ENCODE peak calls at places on chromosome 9, in eight cellular contexts. L is H9, R is tibial artery, J is lower lobe of right lung, A is heart left ventricle, V is Peyer's patch, Y is cardiac muscle cell, G is PC-9. S is an unnamed sample.
A peak's percentile ranks its signal among the peaks of the same experiment; 100 is the strongest.

GRCh38 chr9:36980148-36980974 is 53.7 kb downstream of the PAX5 start:
- DNase-seq in L (peak; percentile 77), R (no peak), J (no peak), A (no peak), V (no peak), Y (no peak), G (no peak), S (no peak)

GRCh38 chr9:125549465-125550215 is 157.4 kb downstream of the MAPKAP1 start:
- DNase-seq in L (no peak), R (peak; percentile 66), J (no peak), A (peak; percentile 66), V (no peak), Y (no peak), G (no peak), S (peak; percentile 78)

GRCh38 chr9:126055386-126055785 is 271.2 kb upstream of the MVB12B start:
- DNase-seq in L (no peak), R (no peak), J (no peak), A (no peak), V (no peak), Y (no peak), G (peak; percentile 34), S (peak; percentile 83)

GRCh38 chr9:90331826-90332575 is 310.6 kb downstream of the DIRAS2 start:
- DNase-seq in L (no peak), R (no peak), J (no peak), A (no peak), V (no peak), Y (peak; percentile 6), G (peak; percentile 55), S (peak; percentile 41)

GRCh38 chr9:116800885-116801284 is 113.8 kb downstream of the TRIM32 start:
- DNase-seq in L (peak; percentile 50), R (no peak), J (no peak), A (no peak), V (no peak), Y (no peak), G (no peak), S (no peak)

GRCh38 chr9:121122450-121123032 is 47.8 kb downstream of the CNTRL start:
- DNase-seq in L (no peak), R (no peak), J (no peak), A (no peak), V (no peak), Y (no peak), G (no peak), S (no peak)

GRCh38 chr9:110033869-110034268 is 174.1 kb downstream of the C9orf152 start:
- DNase-seq in L (no peak), R (no peak), J (no peak), A (no peak), V (no peak), Y (no peak), G (no peak), S (peak; percentile 67)

GRCh38 chr9:92538541-92538940 is 2.8 kb upstream of the ECM2 start:
- DNase-seq in L (no peak), R (no peak), J (no peak), A (no peak), V (no peak), Y (no peak), G (no peak), S (peak; percentile 87)

GRCh38 chr9:134502261-134503211 is 139.1 kb upstream of the COL5A1 start:
- DNase-seq in L (no peak), R (peak; percentile 71), J (no peak), A (peak; percentile 87), V (peak; percentile 48), Y (peak; percentile 7), G (peak; percentile 83), S (peak; percentile 99)

GRCh38 chr9:3922846-3923245 is 377.0 kb downstream of the GLIS3 start:
- DNase-seq in L (no peak), R (no peak), J (no peak), A (no peak), V (no peak), Y (no peak), G (no peak), S (no peak)

GRCh38 chr9:114098660-114099522 is at the start of gene KIF12:
- DNase-seq in L (peak; percentile 86), R (no peak), J (peak; percentile 68), A (no peak), V (peak; percentile 88), Y (peak; percentile 77), G (no peak), S (no peak)

GRCh38 chr9:14283276-14283675 is 30.7 kb downstream of the NFIB start:
- DNase-seq in L (no peak), R (no peak), J (no peak), A (no peak), V (no peak), Y (no peak), G (no peak), S (peak; percentile 71)

GRCh38 chr9:3401556-3401955 is 124.2 kb downstream of the RFX3 start:
- DNase-seq in L (no peak), R (no peak), J (no peak), A (no peak), V (no peak), Y (no peak), G (no peak), S (peak; percentile 68)

GRCh38 chr9:137454145-137454505 is 5.0 kb downstream of the NSMF start:
- DNase-seq in L (peak; percentile 80), R (no peak), J (peak; percentile 84), A (peak; percentile 63), V (peak; percentile 84), Y (peak; percentile 53), G (no peak), S (no peak)

GRCh38 chr9:112120471-112120925 is 54.6 kb downstream of the SUSD1 start:
- DNase-seq in L (no peak), R (no peak), J (no peak), A (no peak), V (no peak), Y (no peak), G (no peak), S (no peak)

GRCh38 chr9:121285835-121286687 is 18.1 kb downstream of the GSN start:
- DNase-seq in L (peak; percentile 70), R (peak; percentile 88), J (peak; percentile 67), A (peak; percentile 85), V (peak; percentile 63), Y (peak; percentile 67), G (peak; percentile 54), S (peak; percentile 65)

GRCh38 chr9:101739311-101739710 is 864 bp upstream of the GRIN3A start:
- DNase-seq in L (no peak), R (no peak), J (no peak), A (peak; percentile 26), V (no peak), Y (no peak), G (no peak), S (no peak)

GRCh38 chr9:101738566-101739183 is at the start of gene GRIN3A:
- DNase-seq in L (peak; percentile 49), R (no peak), J (peak; percentile 37), A (peak; percentile 61), V (peak; percentile 56), Y (peak; percentile 21), G (no peak), S (no peak)

GRCh38 chr9:101736723-101737122 is 1.7 kb downstream of the GRIN3A start:
- DNase-seq in L (peak; percentile 71), R (no peak), J (no peak), A (peak; percentile 44), V (no peak), Y (peak; percentile 84), G (no peak), S (no peak)

GRCh38 chr9:101737165-101737704 is 1.2 kb downstream of the GRIN3A start:
- DNase-seq in L (no peak), R (no peak), J (peak; percentile 29), A (no peak), V (no peak), Y (no peak), G (no peak), S (no peak)

DNA sequence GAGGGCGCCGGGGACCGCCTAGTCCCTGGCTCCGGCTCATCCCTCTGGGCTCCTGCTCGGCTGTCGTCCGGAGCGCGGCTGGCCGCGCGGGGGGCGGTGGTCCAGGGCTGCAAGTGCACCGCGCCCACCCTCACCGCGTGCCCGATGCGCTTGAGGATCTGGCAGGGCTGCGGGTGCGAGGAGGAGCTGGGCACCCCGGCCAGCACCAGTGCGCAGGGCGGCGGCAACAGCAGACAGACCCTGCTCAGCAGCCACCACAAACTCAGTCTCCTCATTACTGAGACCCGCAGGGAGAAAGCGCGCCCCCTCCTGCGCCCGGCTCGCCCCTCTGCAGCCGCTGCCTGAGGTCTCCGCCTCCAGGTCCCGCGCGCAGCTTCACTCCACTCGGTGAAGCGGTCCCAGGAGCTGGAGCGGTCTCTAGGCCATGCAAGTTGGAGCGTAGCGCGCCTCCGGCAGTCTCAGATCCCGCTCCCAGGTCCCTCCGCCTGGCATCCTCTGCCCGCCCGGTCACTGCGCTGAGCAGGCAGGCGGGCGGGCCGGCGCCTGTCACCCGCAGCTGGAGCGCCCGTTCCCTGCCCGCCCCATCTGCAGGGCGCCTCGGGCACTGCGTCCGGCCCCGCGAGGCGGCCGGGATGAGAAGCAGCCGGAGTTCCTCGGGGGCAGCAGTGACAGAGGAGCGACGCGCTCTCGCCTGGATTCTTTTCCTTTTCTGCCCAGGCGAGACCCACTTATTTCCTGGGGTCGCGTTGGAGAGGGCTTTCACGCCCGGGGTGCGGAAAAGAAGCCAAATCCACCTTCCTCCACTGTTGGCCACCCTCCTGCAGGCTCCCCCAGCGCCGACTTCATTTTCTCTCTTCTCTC is 512 bp downstream of the GRIN3A start:
- DNase-seq in L (peak; percentile 51), R (no peak), J (peak; percentile 30), A (peak; percentile 25), V (peak; percentile 49), Y (peak; percentile 39), G (no peak), S (no peak)
- H3K27me3 ChIP-seq in L (peaks cover 15% of the 10 kb centered on the region), R (peaks cover 35% of the 10 kb centered on the region), J (peaks cover 50% of the 10 kb centered on the region), A (peaks cover 69% of the 10 kb centered on the region), V (no peaks in the 10 kb centered on the region), Y (peaks cover 67% of the 10 kb centered on the region), G (peaks cover 3% of the 10 kb centered on the region), S (peaks cover 4% of the 10 kb centered on the region)

DNA sequence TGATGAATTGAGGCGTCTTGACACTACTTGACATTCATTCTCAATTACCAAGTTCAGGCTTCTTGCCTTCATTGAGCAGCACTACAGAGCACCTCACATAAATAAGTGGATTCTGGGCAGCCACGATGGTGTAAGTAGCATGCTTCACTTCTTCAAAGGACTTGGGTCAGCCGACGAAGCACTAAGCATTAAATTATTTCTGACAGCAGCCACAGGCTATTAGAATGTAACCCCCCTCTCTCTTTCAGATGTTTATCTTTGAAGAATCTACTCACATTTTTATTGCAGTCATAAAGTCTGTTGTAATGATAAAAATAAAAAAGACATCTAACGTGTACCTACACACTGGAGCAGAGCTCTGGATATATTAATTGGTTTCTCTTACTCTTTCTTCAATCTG is 45.9 kb upstream of the VPS13A start:
- DNase-seq in L (no peak), R (no peak), J (no peak), A (no peak), V (no peak), Y (no peak), G (no peak), S (no peak)
- H3K4me1 ChIP-seq in L (peaks cover 3% of the 10 kb centered on the region), R (no peaks in the 10 kb centered on the region), J (no peaks in the 10 kb centered on the region), A (no peaks in the 10 kb centered on the region), V (no peaks in the 10 kb centered on the region), Y (no peaks in the 10 kb centered on the region), G (no peaks in the 10 kb centered on the region), S (no peaks in the 10 kb centered on the region)

GRCh38 chr9:127382541-127382940 is 14.4 kb upstream of the SLC2A8 start:
- DNase-seq in L (no peak), R (no peak), J (no peak), A (no peak), V (no peak), Y (no peak), G (no peak), S (no peak)
- H3K27me3 ChIP-seq in L (peaks cover 2% of the 10 kb centered on the region), R (no peaks in the 10 kb centered on the region), J (no peaks in the 10 kb centered on the region), A (no peaks in the 10 kb centered on the region), V (no peaks in the 10 kb centered on the region), Y (no peaks in the 10 kb centered on the region), G (no peaks in the 10 kb centered on the region), S (peaks cover 8% of the 10 kb centered on the region)

GRCh38 chr9:101092922-101093321 is 64.4 kb downstream of the PLPPR1 start:
- DNase-seq in L (no peak), R (no peak), J (no peak), A (no peak), V (no peak), Y (no peak), G (no peak), S (no peak)
- H3K4me1 ChIP-seq in L (peaks cover 13% of the 10 kb centered on the region), R (no peaks in the 10 kb centered on the region), J (no peaks in the 10 kb centered on the region), A (no peaks in the 10 kb centered on the region), V (no peaks in the 10 kb centered on the region), Y (no peaks in the 10 kb centered on the region), G (no peaks in the 10 kb centered on the region), S (no peaks in the 10 kb centered on the region)